ENCODE peak calls at places on chromosomes 5 and 9, in six cellular contexts. R is body of pancreas, V is NB4, Y is BE2C, X is astrocyte of the spinal cord, T is endodermal cell. U is an unnamed sample.

GRCh38 chr9:107251756-107252322 is 31.2 kb upstream of the RAD23B start:
- DNase-seq in R (peak), Y (peak), T (no peak), V (no peak), X (peak), U (no peak)

GRCh38 chr9:19683715-19684114 is 105.1 kb downstream of the SLC24A2 start:
- DNase-seq in R (no peak), Y (no peak), V (no peak), T (no peak), X (no peak), U (no peak)

GRCh38 chr9:34139477-34140146 is 13.1 kb upstream of the DCAF12 start:
- DNase-seq in X (peak), Y (peak), T (peak), R (peak), V (peak), U (peak)

GRCh38 chr5:16897284-16897704 is 38.8 kb downstream of the MYO10 start:
- DNase-seq in X (peak), T (peak), V (no peak), R (no peak), Y (no peak), U (no peak)

GRCh38 chr5:154755361-154756202 is at the start of gene LARP1:
- DNase-seq in X (no peak), V (peak), R (peak), Y (peak), T (no peak), U (peak)

GRCh38 chr9:22203371-22204138 is 194.4 kb upstream of the CDKN2B start:
- DNase-seq in R (no peak), V (no peak), T (no peak), Y (no peak), X (no peak), U (no peak)

GRCh38 chr9:70261131-70261870 is 2.5 kb downstream of the SMC5 start:
- DNase-seq in V (no peak), R (no peak), Y (no peak), T (no peak), X (no peak), U (no peak)

GRCh38 chr5:14178671-14179211 is 35.6 kb downstream of the TRIO start:
- DNase-seq in T (peak), X (peak), Y (no peak), R (no peak), V (no peak), U (no peak)

GRCh38 chr5:61151893-61152292 is 10.4 kb downstream of the SMIM15 start:
- DNase-seq in V (no peak), T (no peak), R (no peak), Y (no peak), X (no peak), U (no peak)

GRCh38 chr5:132226516-132227234 is 978 bp downstream of the P4HA2 start:
- DNase-seq in T (no peak), V (no peak), R (peak), X (peak), Y (no peak), U (peak)

GRCh38 chr5:160479926-160480325 is 58.3 kb downstream of the PTTG1 start:
- DNase-seq in Y (no peak), R (no peak), T (no peak), V (no peak), X (peak), U (no peak)

GRCh38 chr5:97182571-97183099 is 412 bp downstream of the RIOK2 start:
- DNase-seq in X (peak), V (peak), T (no peak), Y (no peak), R (no peak), U (no peak)

GRCh38 chr9:115400801-115401200 is 282.8 kb upstream of the TNC start:
- DNase-seq in X (peak), V (no peak), T (no peak), R (no peak), Y (no peak), U (no peak)

GRCh38 chr9:132412089-132412488 is 2.1 kb downstream of the CFAP77 start:
- DNase-seq in V (peak), X (no peak), R (no peak), Y (peak), T (peak), U (no peak)

GRCh38 chr9:4620046-4620765 is 41.9 kb upstream of the PLPP6 start:
- DNase-seq in V (peak), R (no peak), T (peak), Y (no peak), X (no peak), U (no peak)

GRCh38 chr9:107739601-107740082 is 250.1 kb upstream of the KLF4 start:
- DNase-seq in Y (peak), T (no peak), R (no peak), V (no peak), X (peak), U (peak)

GRCh38 chr5:179852993-179853547 is 5.5 kb downstream of the MRNIP start:
- DNase-seq in Y (no peak), T (no peak), R (no peak), V (no peak), X (no peak), U (no peak)

GRCh38 chr9:128555180-128555721 is 2.9 kb downstream of the SPTAN1 start:
- DNase-seq in T (peak), X (peak), V (no peak), R (peak), Y (no peak), U (no peak)

GRCh38 chr5:154285661-154286408 is 95.3 kb downstream of the GALNT10 start:
- DNase-seq in Y (no peak), V (no peak), R (no peak), X (peak), T (peak), U (no peak)

GRCh38 chr9:124812401-124813016 is 35.6 kb downstream of the OLFML2A start:
- DNase-seq in T (peak), Y (peak), X (peak), V (peak), R (no peak), U (no peak)

GRCh38 chr5:40223884-40224402 is 455.8 kb upstream of the PTGER4 start:
- DNase-seq in V (peak), T (no peak), Y (no peak), X (peak), R (no peak), U (no peak)

GRCh38 chr5:130272837-130273236 is 368.6 kb downstream of the CHSY3 start:
- DNase-seq in V (no peak), T (no peak), Y (no peak), R (no peak), X (no peak), U (no peak)

GRCh38 chr9:69317894-69318293 is 7.1 kb upstream of the ENTREP1 start:
- DNase-seq in R (no peak), X (no peak), T (no peak), V (no peak), Y (no peak), U (no peak)

GRCh38 chr9:4743131-4743875 is 2.3 kb upstream of the AK3 start:
- DNase-seq in R (no peak), Y (no peak), T (peak), X (peak), V (no peak), U (no peak)

GRCh38 chr9:137456061-137456863 is 2.9 kb downstream of the NSMF start:
- DNase-seq in Y (no peak), T (no peak), V (no peak), X (peak), R (no peak), U (peak)

GRCh38 chr5:176317534-176318374 is 43.8 kb downstream of the KIAA1191 start:
- DNase-seq in Y (no peak), R (no peak), X (no peak), V (no peak), T (no peak), U (no peak)

GRCh38 chr5:90696148-90696547 is 137.6 kb downstream of the ADGRV1 start:
- DNase-seq in X (no peak), V (peak), Y (no peak), T (no peak), R (no peak), U (no peak)

GRCh38 chr5:149800563-149801103 is 70.5 kb downstream of the PPARGC1B start:
- DNase-seq in X (no peak), V (no peak), T (no peak), R (no peak), Y (no peak), U (no peak)

GRCh38 chr5:61641748-61642565 is 309.9 kb downstream of the ZSWIM6 start:
- DNase-seq in R (no peak), T (no peak), V (no peak), X (no peak), Y (peak), U (no peak)

GRCh38 chr5:18745591-18745987 is 1111.3 kb downstream of the TAF11L14 start:
- DNase-seq in T (no peak), X (no peak), V (peak), R (no peak), Y (no peak), U (no peak)
- H3K4me3 ChIP-seq in T (no peak), X (peak), V (peak), R (no peak), Y (no peak), U (peak)

DNA sequence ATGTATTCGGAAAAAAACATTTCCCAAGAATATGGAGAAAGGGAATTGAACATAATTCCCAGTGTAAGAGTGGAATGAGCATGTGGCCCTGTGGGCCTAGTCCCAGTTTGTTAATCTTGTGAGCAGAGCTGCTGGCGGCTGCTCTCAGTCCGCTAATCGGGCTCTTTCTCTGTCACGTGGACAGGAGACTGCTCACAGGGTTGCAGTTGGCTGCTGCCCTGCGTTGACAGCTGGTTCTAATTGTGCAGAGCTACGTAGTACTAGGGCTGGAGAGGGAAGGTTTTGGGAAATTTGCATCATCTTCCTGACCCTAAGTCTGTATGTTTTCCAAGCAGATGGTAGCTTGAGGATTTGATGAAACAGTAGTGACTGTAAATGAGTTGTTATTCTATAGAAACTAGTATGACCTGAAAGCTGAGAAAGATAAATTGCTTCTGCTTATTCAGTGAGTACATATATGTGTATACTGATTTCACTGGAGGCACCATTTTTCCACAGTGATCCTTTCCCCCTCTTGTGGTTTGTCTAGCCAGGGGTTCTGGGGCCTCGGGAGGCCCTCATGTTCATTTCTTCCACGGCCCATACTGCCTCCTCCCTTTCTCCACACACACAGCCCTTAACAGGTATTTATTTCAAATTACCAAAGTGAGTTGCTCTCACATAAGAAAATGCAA is 100.6 kb downstream of the ANGPTL2 start:
- DNase-seq in T (no peak), V (no peak), X (peak), R (peak), Y (peak), U (peak)
- H3K4me3 ChIP-seq in T (no peak), V (no peak), X (no peak), R (no peak), Y (no peak), U (no peak)

DNA sequence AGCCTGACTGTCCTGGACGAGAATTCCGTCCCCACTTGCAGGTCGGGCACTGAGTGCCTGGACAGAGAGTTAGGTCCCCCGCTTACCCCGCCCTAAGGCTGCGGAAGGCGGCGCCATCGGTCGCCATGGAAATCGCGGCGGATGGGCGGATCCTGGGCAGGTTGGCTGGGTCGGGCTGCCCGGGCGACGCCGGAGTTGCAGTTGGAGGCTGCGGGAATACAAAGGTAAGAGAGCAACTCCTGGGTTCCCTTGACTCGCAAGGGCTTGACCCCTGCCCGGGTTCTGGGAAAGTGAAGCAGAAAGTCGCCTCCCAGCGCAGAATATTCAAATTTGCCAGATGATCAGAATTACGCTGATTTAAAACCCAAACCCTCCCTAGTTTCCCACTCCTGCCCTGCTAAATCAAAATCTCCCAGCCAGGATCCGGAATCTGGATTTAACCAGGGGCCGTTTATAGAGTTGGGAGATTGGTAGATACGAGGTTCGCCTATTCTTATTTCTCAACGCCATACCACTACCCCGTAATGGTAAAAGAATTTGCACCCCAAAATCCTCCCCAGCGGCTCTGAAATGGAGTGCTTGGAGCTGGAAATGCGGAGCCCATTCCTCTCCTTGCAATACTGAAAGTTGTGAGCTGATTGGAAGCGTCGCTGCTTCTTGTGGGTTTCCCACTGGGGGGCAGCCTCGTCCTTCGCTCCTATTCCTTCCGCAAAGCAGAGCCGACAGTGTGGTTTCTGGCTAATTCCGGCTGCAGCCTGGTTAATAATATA is 156.4 kb upstream of the RASEF start:
- DNase-seq in V (peak), R (peak), T (peak), X (peak), Y (peak), U (no peak)
- H3K4me3 ChIP-seq in V (peak), R (peak), T (peak), X (peak), Y (peak), U (peak)

DNA sequence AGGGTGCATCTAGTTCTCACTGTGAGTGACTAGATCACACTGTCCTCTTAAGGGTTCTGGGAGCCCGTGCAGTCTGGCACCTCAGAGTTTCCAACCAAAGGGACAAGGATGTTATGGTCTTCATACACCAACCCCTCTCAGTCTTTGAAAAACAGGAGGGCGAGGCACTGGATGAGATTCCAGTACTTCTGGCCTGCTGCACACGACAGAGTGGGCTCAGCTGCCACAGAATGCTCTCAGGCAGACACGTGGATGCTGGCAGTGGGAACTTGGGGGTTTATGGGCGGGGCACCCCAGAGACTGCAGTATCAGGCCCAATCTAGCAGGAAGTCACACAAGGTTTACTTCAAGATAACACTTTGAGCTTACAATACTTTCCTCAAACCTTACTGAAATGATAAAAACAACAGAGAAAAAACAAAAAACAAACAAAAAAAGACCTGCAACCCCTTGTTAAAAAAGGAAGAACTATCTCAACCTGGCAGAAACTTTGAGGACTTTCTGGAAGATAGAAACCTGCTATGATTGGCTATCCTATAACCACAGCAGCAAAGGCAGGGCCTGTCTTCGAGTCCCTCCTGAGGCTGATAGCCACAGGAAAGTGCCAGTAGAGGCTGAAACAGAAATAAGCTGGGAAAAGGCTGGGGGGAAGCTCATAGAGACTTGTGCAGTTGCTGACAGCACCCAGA is 28.3 kb upstream of the TGFBR1 start:
- DNase-seq in X (no peak), R (no peak), T (no peak), Y (no peak), V (peak), U (no peak)
- H3K4me3 ChIP-seq in X (no peak), R (no peak), T (no peak), Y (no peak), V (no peak), U (no peak)

DNA sequence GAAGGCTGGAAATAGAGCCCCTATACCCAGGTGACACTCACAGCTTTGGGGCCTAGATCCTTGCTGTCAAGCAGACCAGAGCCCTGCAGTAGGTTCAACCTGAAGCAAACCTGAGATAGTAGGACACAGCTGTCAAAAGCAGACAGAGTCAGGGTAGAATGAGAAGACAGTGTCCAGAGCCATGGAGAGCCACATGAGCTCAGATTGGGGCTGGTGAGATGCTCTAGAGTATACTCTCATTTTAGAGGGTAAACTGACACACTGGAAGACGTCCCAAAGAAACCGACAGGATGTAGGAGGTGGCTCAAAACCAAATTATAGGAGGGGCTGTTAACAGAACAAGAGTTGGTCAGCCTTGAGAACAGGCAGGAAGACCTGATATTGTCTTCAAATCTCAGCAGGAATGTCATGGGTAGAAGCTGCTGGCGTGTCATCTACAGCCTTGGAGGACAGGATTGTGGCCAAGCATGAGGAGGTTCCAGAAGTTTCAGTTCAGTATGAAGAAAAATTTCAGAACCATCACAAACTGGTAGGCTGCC is 11.5 kb downstream of the CCDC69 start:
- DNase-seq in T (peak), X (no peak), Y (no peak), R (no peak), V (no peak), U (no peak)
- H3K4me3 ChIP-seq in T (no peak), X (no peak), Y (no peak), R (no peak), V (peak), U (no peak)

GRCh38 chr9:134791009-134791408 is 89.6 kb upstream of the FCN2 start:
- DNase-seq in R (no peak), V (no peak), X (no peak), T (no peak), Y (no peak), U (no peak)

GRCh38 chr9:134787601-134788531 is 92.7 kb upstream of the FCN2 start:
- DNase-seq in Y (no peak), X (no peak), T (no peak), R (no peak), V (no peak), U (no peak)

GRCh38 chr9:134785325-134786108 is 95.1 kb upstream of the FCN2 start:
- DNase-seq in X (no peak), Y (peak), V (no peak), T (no peak), R (peak), U (no peak)

GRCh38 chr9:134792627-134793026 is 88.0 kb upstream of the FCN2 start:
- DNase-seq in Y (no peak), V (no peak), X (no peak), T (no peak), R (no peak), U (no peak)

DNA sequence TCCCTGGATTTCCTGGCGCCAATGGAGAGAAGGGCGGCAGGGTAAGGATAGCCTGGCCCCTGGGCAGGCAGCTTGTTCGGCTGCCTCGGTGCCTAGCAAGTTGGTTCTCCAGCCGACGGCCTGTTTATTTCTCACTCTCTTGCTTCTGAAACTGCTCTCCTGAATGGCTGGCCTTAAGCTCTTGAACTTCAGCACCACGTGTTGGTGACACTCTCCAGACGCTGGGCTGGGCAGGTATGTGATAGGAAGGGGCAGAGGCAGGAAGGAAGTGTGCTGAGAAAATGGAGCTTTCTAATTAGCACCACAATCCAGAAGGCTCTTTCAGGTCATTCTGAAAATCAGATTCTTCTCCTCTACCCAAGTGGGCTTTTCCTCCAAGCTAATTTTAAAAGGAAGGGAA is 91.4 kb upstream of the FCN2 start:
- DNase-seq in R (no peak), X (no peak), V (no peak), T (no peak), Y (no peak), U (no peak)
- H3K4me3 ChIP-seq in R (no peak), X (no peak), V (no peak), T (no peak), Y (no peak), U (no peak)

GRCh38 chr9:76643399-76644117 is 120.7 kb upstream of the PCA3 start:
- DNase-seq in V (no peak), T (peak), X (no peak), R (no peak), Y (no peak), U (no peak)
- H3K4me3 ChIP-seq in V (no peak), T (no peak), X (no peak), R (no peak), Y (no peak), U (no peak)

GRCh38 chr9:14312721-14313377 is 1.1 kb downstream of the NFIB start:
- DNase-seq in R (peak), Y (peak), T (peak), X (peak), V (no peak), U (peak)
- H3K4me3 ChIP-seq in R (peak), Y (peak), T (peak), X (peak), V (no peak), U (peak)

GRCh38 chr9:14906654-14907359 is 3.4 kb downstream of the FREM1 start:
- DNase-seq in T (no peak), Y (no peak), V (no peak), R (no peak), X (no peak), U (no peak)
- H3K4me3 ChIP-seq in T (peak), Y (no peak), V (no peak), R (no peak), X (no peak), U (peak)

DNA sequence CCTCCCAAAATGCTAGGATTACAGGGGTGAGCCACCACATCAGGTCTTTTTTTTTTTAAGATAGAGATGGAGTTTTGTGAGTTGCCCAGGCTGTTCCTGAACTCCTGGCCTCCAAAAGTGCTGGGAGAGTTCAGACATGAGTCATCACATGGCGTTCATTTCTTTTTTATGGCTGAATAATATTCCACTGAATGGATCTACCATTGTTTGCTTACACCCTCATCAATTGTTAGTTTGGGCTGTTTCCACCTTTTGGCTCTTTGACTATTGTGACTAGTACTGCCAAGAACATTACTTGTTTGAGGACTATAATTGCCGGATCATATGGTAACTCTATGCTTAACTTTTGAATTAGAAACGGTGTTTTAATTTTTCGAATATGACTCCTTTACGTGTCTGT is 787 bp upstream of the N4BP3 start:
- DNase-seq in T (no peak), X (no peak), V (no peak), Y (no peak), R (no peak), U (no peak)
- H3K4me3 ChIP-seq in T (peak), X (no peak), V (no peak), Y (no peak), R (no peak), U (no peak)